ENCODE peak calls at places on chromosome 18, in five cellular contexts. U is spleen; W is stimulated activated CD4-positive, alpha-beta T cell treated with anti-CD3 and anti-CD28 coated beads, TNF-alpha, amount 100 ng/mL, for 24 hours; A is SHP77; E is ascending aorta. P is an unnamed sample.
A peak's percentile ranks its signal among the peaks of the same experiment; 100 is the strongest.

GRCh38 chr18:12092398-12093229 is 1.0 kb upstream of the ANKRD62 start:
- DNase-seq in E (no peak), A (peak; percentile 45), U (no peak), W (no peak), P (peak; percentile 45)

GRCh38 chr18:12059334-12060181 is 34.1 kb upstream of the ANKRD62 start:
- DNase-seq in A (no peak), U (no peak), W (no peak), E (no peak), P (no peak)

GRCh38 chr18:29882620-29883019 is 1159.9 kb downstream of the DSC3 start:
- DNase-seq in U (no peak), W (no peak), A (no peak), E (no peak), P (no peak)

GRCh38 chr18:74768096-74768495 is 170.4 kb downstream of the ZNF407 start:
- DNase-seq in W (no peak), U (no peak), E (no peak), A (no peak), P (no peak)

GRCh38 chr18:3305354-3305762 is 43.4 kb downstream of the MYL12B start:
- DNase-seq in U (no peak), A (no peak), W (peak; percentile 17), E (no peak), P (no peak)

GRCh38 chr18:9419956-9420631 is 55.2 kb upstream of the RALBP1 start:
- DNase-seq in A (no peak), W (no peak), E (no peak), U (no peak), P (no peak)

GRCh38 chr18:5388896-5389295 is 93.4 kb upstream of the ZBTB14 start:
- DNase-seq in A (no peak), U (no peak), W (no peak), E (no peak), P (no peak)

GRCh38 chr18:478679-479078 is 21.8 kb downstream of the COLEC12 start:
- DNase-seq in U (no peak), E (no peak), A (no peak), W (no peak), P (no peak)

GRCh38 chr18:26133652-26134051 is at the start of gene PSMA8:
- DNase-seq in U (peak; percentile 86), E (no peak), A (no peak), W (peak; percentile 21), P (peak; percentile 72)

GRCh38 chr18:424071-424868 is 76.2 kb downstream of the COLEC12 start:
- DNase-seq in A (no peak), U (no peak), W (no peak), E (no peak), P (no peak)

GRCh38 chr18:56795381-56795780 is 144.2 kb downstream of the WDR7 start:
- DNase-seq in E (no peak), A (no peak), W (no peak), U (no peak), P (no peak)

P was measured in kidney.